ENCODE peak calls at places on chromosomes 13 and 19, in four cellular contexts. I is choroid plexus epithelial cell, H is epithelial cell of esophagus, E is kidney. Y is an unnamed sample.

GRCh38 chr13:97328222-97328790 is 105.7 kb upstream of the RAP2A start:
- DNase-seq in I (peak; percentile 77), H (peak; percentile 22), E (no peak), Y (peak; percentile 56)

GRCh38 chr19:40594657-40595077 is 6.5 kb upstream of the LTBP4 start:
- DNase-seq in I (peak; percentile 39), H (peak; percentile 74), E (peak; percentile 67), Y (peak; percentile 63)

GRCh38 chr13:77860621-77861020 is 58.0 kb downstream of the EDNRB start:
- DNase-seq in E (no peak), I (peak; percentile 55), H (peak; percentile 36), Y (peak; percentile 92)

GRCh38 chr19:42628411-42629135 is 33.8 kb upstream of the CEACAM8 start:
- DNase-seq in H (no peak), E (no peak), I (no peak), Y (peak; percentile 2)

GRCh38 chr19:46373573-46374359 is 26.9 kb downstream of the PPP5C start:
- DNase-seq in H (peak; percentile 99), E (peak; percentile 98), I (peak; percentile 48), Y (peak; percentile 21)

GRCh38 chr13:53142301-53142700 is 113.7 kb downstream of the OLFM4 start:
- DNase-seq in I (peak; percentile 35), H (no peak), E (no peak), Y (no peak)

GRCh38 chr19:23440207-23440606 is 44.9 kb upstream of the ZNF91 start:
- DNase-seq in E (no peak), H (no peak), I (no peak), Y (no peak)

GRCh38 chr19:51333836-51334460 is 8.0 kb downstream of the VSIG10L start:
- DNase-seq in H (no peak), E (peak; percentile 39), I (no peak), Y (no peak)

GRCh38 chr19:43329989-43330388 is 23.5 kb upstream of the CD177 start:
- DNase-seq in H (no peak), I (no peak), E (no peak), Y (no peak)

GRCh38 chr19:16778796-16779411 is 50.3 kb upstream of the SIN3B start:
- DNase-seq in H (peak; percentile 78), E (peak; percentile 68), I (peak; percentile 75), Y (peak; percentile 70)

GRCh38 chr19:33887891-33888290 is 91.2 kb downstream of the KCTD15 start:
- DNase-seq in H (no peak), I (no peak), E (peak; percentile 59), Y (no peak)

GRCh38 chr19:18650048-18650435 is 13.2 kb downstream of the KLHL26 start:
- DNase-seq in E (peak; percentile 90), I (peak; percentile 89), H (no peak), Y (peak; percentile 50)

GRCh38 chr19:35752746-35753350 is 4.0 kb downstream of the HSPB6 start:
- DNase-seq in H (no peak), I (no peak), E (no peak), Y (no peak)

GRCh38 chr13:49020940-49021548 is 45.3 kb downstream of the FNDC3A start:
- DNase-seq in I (peak; percentile 13), H (peak; percentile 59), E (no peak), Y (peak; percentile 59)

GRCh38 chr19:17424743-17425365 is 5.0 kb downstream of the MVB12A start:
- DNase-seq in H (peak; percentile 36), I (peak; percentile 62), E (no peak), Y (peak; percentile 23)

GRCh38 chr13:102401755-102402154 is at the start of gene FGF14:
- DNase-seq in I (no peak), E (no peak), H (no peak), Y (no peak)

GRCh38 chr13:50994651-50995050 is 85.1 kb downstream of the RNASEH2B start:
- DNase-seq in H (no peak), E (no peak), I (no peak), Y (no peak)

GRCh38 chr19:7562646-7563393 is 27.3 kb downstream of the PNPLA6 start:
- DNase-seq in H (peak; percentile 29), E (no peak), I (no peak), Y (no peak)

GRCh38 chr13:24161010-24161775 is 673 bp downstream of the SPATA13 start:
- DNase-seq in H (no peak), E (peak; percentile 86), I (no peak), Y (no peak)

GRCh38 chr19:2719910-2720776 is 1.0 kb downstream of the DIRAS1 start:
- DNase-seq in I (peak; percentile 22), E (peak; percentile 61), H (no peak), Y (peak; percentile 35)
- TF ChIP-seq CTCF in I (no peak), E (no peak), H (no peak), Y (no peak)

GRCh38 chr13:79196366-79196765 is 209.7 kb downstream of the RBM26 start:
- DNase-seq in I (no peak), E (no peak), H (no peak), Y (no peak)
- H3K4me3 ChIP-seq in I (no peak overlapping the region), E (no peak overlapping the region), H (no peak overlapping the region), Y (no peak overlapping the region)

GRCh38 chr13:110683921-110684320 is 22.0 kb downstream of the CARS2 start:
- DNase-seq in E (no peak), I (no peak), H (no peak), Y (no peak)

GRCh38 chr13:110684388-110685056 is 21.4 kb downstream of the CARS2 start:
- DNase-seq in I (no peak), E (no peak), H (no peak), Y (no peak)

GRCh38 chr13:110682746-110683145 is 23.2 kb downstream of the CARS2 start:
- DNase-seq in I (no peak), E (no peak), H (no peak), Y (no peak)

GRCh38 chr13:110681868-110682550 is 23.9 kb downstream of the CARS2 start:
- DNase-seq in E (no peak), H (no peak), I (no peak), Y (no peak)

GRCh38 chr13:110683203-110683883 is 22.6 kb downstream of the CARS2 start:
- DNase-seq in E (no peak), I (peak; percentile 65), H (peak; percentile 32), Y (peak; percentile 36)
- TF ChIP-seq CTCF in E (peak; percentile 4), I (peak; percentile 73), H (peak; percentile 48), Y (peak; percentile 36)

GRCh38 chr13:70579941-70580340 is 471.7 kb upstream of the KLHL1 start:
- DNase-seq in H (no peak), E (no peak), I (no peak), Y (no peak)
- H3K4me3 ChIP-seq in H (no peak overlapping the region), E (no peak overlapping the region), I (no peak overlapping the region), Y (no peak overlapping the region)

GRCh38 chr13:20354722-20355121 is 122.6 kb upstream of the GJB6 start:
- DNase-seq in H (no peak), I (no peak), E (no peak), Y (no peak)

GRCh38 chr13:20356437-20356836 is 124.3 kb upstream of the GJB6 start:
- DNase-seq in I (no peak), E (no peak), H (no peak), Y (no peak)

GRCh38 chr13:20350819-20351218 is 118.7 kb upstream of the GJB6 start:
- DNase-seq in E (no peak), H (peak; percentile 89), I (no peak), Y (no peak)

GRCh38 chr13:20351279-20352022 is 119.3 kb upstream of the GJB6 start:
- DNase-seq in H (peak; percentile 82), I (peak; percentile 89), E (no peak), Y (peak; percentile 81)

DNA sequence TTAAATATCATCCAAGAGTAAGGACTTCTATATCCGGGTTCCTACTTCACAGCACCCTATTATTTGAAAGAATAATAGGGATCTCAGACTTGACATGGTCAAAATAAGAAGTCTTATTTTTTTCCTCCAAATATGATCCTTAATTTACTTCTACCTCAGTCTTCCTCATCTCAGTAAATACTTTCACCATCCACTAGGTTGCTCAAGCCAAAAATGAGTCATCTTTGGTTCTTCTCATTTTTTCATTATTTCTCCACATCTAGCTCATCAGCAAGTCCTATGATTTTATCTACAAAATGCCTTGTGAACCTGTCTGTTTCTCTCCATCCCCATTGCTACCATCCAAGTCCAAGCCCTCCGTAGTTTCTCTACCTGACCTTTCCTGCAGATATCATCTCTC is 121.9 kb upstream of the GJB6 start:
- DNase-seq in I (peak; percentile 76), E (no peak), H (peak; percentile 76), Y (peak; percentile 80)
- TF ChIP-seq CTCF in I (no peak), E (no peak), H (peak; percentile 32), Y (peak; percentile 35)

DNA sequence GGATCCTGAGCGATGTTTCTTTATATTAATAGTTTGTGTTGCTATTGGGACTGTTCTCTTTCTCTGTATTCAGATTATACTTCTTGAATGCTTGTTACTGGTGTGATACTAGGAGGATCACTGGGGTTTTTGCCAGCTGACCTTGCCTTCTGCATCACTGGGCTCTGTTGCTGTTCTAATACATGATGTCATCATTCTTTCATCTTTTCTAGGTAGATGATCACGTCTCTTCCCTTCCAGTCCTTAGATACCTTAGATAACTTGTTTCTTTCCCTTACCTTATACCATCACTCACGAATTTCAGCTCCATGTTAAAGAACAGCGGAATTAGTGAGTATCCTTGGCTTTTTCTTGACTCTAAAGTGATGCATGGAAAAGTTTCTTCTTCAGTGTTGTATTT is at the start of gene OR10H3:
- DNase-seq in I (no peak), H (no peak), E (no peak), Y (no peak)
- H3K4me3 ChIP-seq in I (no peak within 1 kb of the TSS), H (no peak within 1 kb of the TSS), E (no peak within 1 kb of the TSS), Y (no peak within 1 kb of the TSS)

GRCh38 chr19:29671393-29672076 is 6.3 kb downstream of the PLEKHF1 start:
- DNase-seq in I (peak; percentile 86), H (peak; percentile 82), E (peak; percentile 93), Y (peak; percentile 66)
- TF ChIP-seq CTCF in I (peak; percentile 44), H (peak; percentile 34), E (peak; percentile 17), Y (peak; percentile 24)

GRCh38 chr19:13977803-13978202 is 25.5 kb downstream of the DCAF15 start:
- DNase-seq in H (no peak), E (no peak), I (no peak), Y (no peak)

GRCh38 chr19:13978721-13979191 is 26.4 kb downstream of the DCAF15 start:
- DNase-seq in I (no peak), H (no peak), E (no peak), Y (no peak)

GRCh38 chr19:13979686-13980085 is 26.4 kb downstream of the RFX1 start:
- DNase-seq in E (no peak), H (no peak), I (no peak), Y (no peak)

GRCh38 chr19:13979224-13979623 is 26.9 kb downstream of the RFX1 start:
- DNase-seq in H (no peak), I (no peak), E (no peak), Y (no peak)

GRCh38 chr19:13978306-13978705 is 26.0 kb downstream of the DCAF15 start:
- DNase-seq in E (peak; percentile 92), I (peak; percentile 61), H (peak; percentile 54), Y (peak; percentile 20)
- H3K4me3 ChIP-seq in E (no peak overlapping the region), I (peak overlapping the region; percentile 55), H (no peak overlapping the region), Y (no peak overlapping the region)

GRCh38 chr19:3340340-3340739 is 26.0 kb upstream of the NFIC start:
- DNase-seq in I (no peak), E (no peak), H (no peak), Y (no peak)
- TF ChIP-seq CTCF in I (no peak), E (no peak), H (no peak), Y (no peak)

DNA sequence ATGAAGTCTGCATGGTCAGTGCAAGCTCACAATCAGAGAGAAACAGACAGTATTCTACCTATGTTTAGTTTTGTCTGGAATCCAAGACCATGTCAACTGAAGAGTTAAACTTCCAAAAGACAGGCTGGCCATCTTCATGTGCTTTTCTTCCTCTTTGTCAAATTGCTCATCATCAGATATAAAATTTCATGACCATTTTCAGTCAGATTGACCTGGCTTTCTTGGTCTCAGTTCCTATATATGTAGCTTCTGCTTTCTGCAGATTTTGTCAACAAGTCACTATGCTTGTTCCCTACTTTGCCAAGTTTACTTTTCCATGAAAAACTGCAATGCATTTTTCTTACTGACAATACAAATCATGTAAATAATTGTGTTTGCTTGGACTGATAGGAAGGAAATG is 13.9 kb downstream of the SLC46A3 start:
- DNase-seq in I (no peak), E (no peak), H (no peak), Y (no peak)
- H3K4me3 ChIP-seq in I (no peak overlapping the region), E (no peak overlapping the region), H (no peak overlapping the region), Y (no peak overlapping the region)

Y was measured in fibroblast of mammary gland.